ENCODE peak calls at places on chromosomes 16 and 17, in nine cellular contexts. One of them, this sample, is unnamed.

GRCh38 chr17:45705123-45706009 is 78.8 kb upstream of the CRHR1 start:
- DNase-seq in brain microvascular endothelial cell: peak; percentile 4
- DNase-seq in suprapubic skin: no peak
- DNase-seq in foreskin keratinocyte: peak; percentile 71
- DNase-seq in left ventricle myocardium inferior: no peak
- DNase-seq in heart right ventricle: no peak
- DNase-seq in CD4-positive, alpha-beta memory T cell: no peak
- DNase-seq in dorsolateral prefrontal cortex: no peak
- DNase-seq in mesenchymal stem cell: no peak
- DNase-seq in this sample: no peak

GRCh38 chr16:50311134-50311528 is 44.8 kb downstream of the ADCY7 start:
- DNase-seq in brain microvascular endothelial cell: no peak
- DNase-seq in CD4-positive, alpha-beta memory T cell: no peak
- DNase-seq in foreskin keratinocyte: no peak
- DNase-seq in heart right ventricle: no peak
- DNase-seq in dorsolateral prefrontal cortex: no peak
- DNase-seq in mesenchymal stem cell: no peak
- DNase-seq in suprapubic skin: peak; percentile 76
- DNase-seq in left ventricle myocardium inferior: no peak
- DNase-seq in this sample: no peak

GRCh38 chr17:62064029-62064790 is 868 bp downstream of the MED13 start:
- DNase-seq in heart right ventricle: no peak
- DNase-seq in CD4-positive, alpha-beta memory T cell: peak; percentile 14
- DNase-seq in left ventricle myocardium inferior: no peak
- DNase-seq in suprapubic skin: no peak
- DNase-seq in mesenchymal stem cell: peak; percentile 48
- DNase-seq in foreskin keratinocyte: no peak
- DNase-seq in dorsolateral prefrontal cortex: no peak
- DNase-seq in brain microvascular endothelial cell: no peak
- DNase-seq in this sample: no peak

GRCh38 chr17:80359422-80360110 is 55.4 kb upstream of the ENDOV start:
- DNase-seq in heart right ventricle: no peak
- DNase-seq in CD4-positive, alpha-beta memory T cell: no peak
- DNase-seq in brain microvascular endothelial cell: no peak
- DNase-seq in mesenchymal stem cell: no peak
- DNase-seq in foreskin keratinocyte: no peak
- DNase-seq in left ventricle myocardium inferior: no peak
- DNase-seq in suprapubic skin: no peak
- DNase-seq in dorsolateral prefrontal cortex: no peak
- DNase-seq in this sample: no peak

GRCh38 chr16:83942074-83942473 is 11.0 kb upstream of the OSGIN1 start:
- DNase-seq in suprapubic skin: no peak
- DNase-seq in mesenchymal stem cell: no peak
- DNase-seq in CD4-positive, alpha-beta memory T cell: no peak
- DNase-seq in dorsolateral prefrontal cortex: no peak
- DNase-seq in heart right ventricle: no peak
- DNase-seq in foreskin keratinocyte: no peak
- DNase-seq in left ventricle myocardium inferior: no peak
- DNase-seq in brain microvascular endothelial cell: no peak
- DNase-seq in this sample: no peak

GRCh38 chr16:76345093-76345735 is 68.0 kb downstream of the CNTNAP4 start:
- DNase-seq in heart right ventricle: peak; percentile 28
- DNase-seq in left ventricle myocardium inferior: peak; percentile 43
- DNase-seq in brain microvascular endothelial cell: no peak
- DNase-seq in mesenchymal stem cell: peak; percentile 91
- DNase-seq in CD4-positive, alpha-beta memory T cell: no peak
- DNase-seq in foreskin keratinocyte: no peak
- DNase-seq in suprapubic skin: no peak
- DNase-seq in dorsolateral prefrontal cortex: peak; percentile 56
- DNase-seq in this sample: no peak

GRCh38 chr16:79093554-79093967 is 507.0 kb downstream of the MAF start:
- DNase-seq in heart right ventricle: peak; percentile 23
- DNase-seq in left ventricle myocardium inferior: no peak
- DNase-seq in CD4-positive, alpha-beta memory T cell: peak; percentile 19
- DNase-seq in foreskin keratinocyte: no peak
- DNase-seq in brain microvascular endothelial cell: no peak
- DNase-seq in mesenchymal stem cell: no peak
- DNase-seq in suprapubic skin: no peak
- DNase-seq in dorsolateral prefrontal cortex: no peak
- DNase-seq in this sample: no peak

GRCh38 chr17:46795379-46795952 is 23.0 kb downstream of the WNT3 start:
- DNase-seq in left ventricle myocardium inferior: no peak
- DNase-seq in brain microvascular endothelial cell: peak; percentile 77
- DNase-seq in heart right ventricle: no peak
- DNase-seq in foreskin keratinocyte: no peak
- DNase-seq in mesenchymal stem cell: no peak
- DNase-seq in suprapubic skin: no peak
- DNase-seq in dorsolateral prefrontal cortex: no peak
- DNase-seq in CD4-positive, alpha-beta memory T cell: no peak
- DNase-seq in this sample: no peak

GRCh38 chr16:49586466-49586865 is 212.9 kb downstream of the C16orf78 start:
- DNase-seq in heart right ventricle: no peak
- DNase-seq in left ventricle myocardium inferior: no peak
- DNase-seq in foreskin keratinocyte: no peak
- DNase-seq in brain microvascular endothelial cell: no peak
- DNase-seq in CD4-positive, alpha-beta memory T cell: no peak
- DNase-seq in dorsolateral prefrontal cortex: peak; percentile 80
- DNase-seq in mesenchymal stem cell: no peak
- DNase-seq in suprapubic skin: peak; percentile 48
- DNase-seq in this sample: no peak

GRCh38 chr17:1918346-1919021 is 88.7 kb downstream of the RPA1 start:
- DNase-seq in foreskin keratinocyte: no peak
- DNase-seq in dorsolateral prefrontal cortex: no peak
- DNase-seq in suprapubic skin: no peak
- DNase-seq in brain microvascular endothelial cell: no peak
- DNase-seq in CD4-positive, alpha-beta memory T cell: no peak
- DNase-seq in heart right ventricle: no peak
- DNase-seq in left ventricle myocardium inferior: no peak
- DNase-seq in mesenchymal stem cell: no peak
- DNase-seq in this sample: no peak

GRCh38 chr16:72723781-72724180 is 324.1 kb downstream of the ZFHX3 start:
- DNase-seq in left ventricle myocardium inferior: no peak
- DNase-seq in heart right ventricle: no peak
- DNase-seq in mesenchymal stem cell: peak; percentile 13
- DNase-seq in suprapubic skin: no peak
- DNase-seq in foreskin keratinocyte: peak; percentile 10
- DNase-seq in CD4-positive, alpha-beta memory T cell: no peak
- DNase-seq in brain microvascular endothelial cell: no peak
- DNase-seq in dorsolateral prefrontal cortex: no peak
- DNase-seq in this sample: no peak

GRCh38 chr16:9909072-9909471 is 273.2 kb downstream of the GRIN2A start:
- DNase-seq in foreskin keratinocyte: no peak
- DNase-seq in dorsolateral prefrontal cortex: no peak
- DNase-seq in left ventricle myocardium inferior: no peak
- DNase-seq in mesenchymal stem cell: no peak
- DNase-seq in heart right ventricle: no peak
- DNase-seq in CD4-positive, alpha-beta memory T cell: no peak
- DNase-seq in suprapubic skin: no peak
- DNase-seq in brain microvascular endothelial cell: peak; percentile 1
- DNase-seq in this sample: no peak

GRCh38 chr16:57634171-57634570 is 5.7 kb downstream of the ADGRG1 start:
- DNase-seq in foreskin keratinocyte: no peak
- DNase-seq in heart right ventricle: no peak
- DNase-seq in CD4-positive, alpha-beta memory T cell: no peak
- DNase-seq in left ventricle myocardium inferior: no peak
- DNase-seq in suprapubic skin: no peak
- DNase-seq in dorsolateral prefrontal cortex: no peak
- DNase-seq in mesenchymal stem cell: peak; percentile 29
- DNase-seq in brain microvascular endothelial cell: no peak
- DNase-seq in this sample: no peak

GRCh38 chr17:40173091-40173777 is 4.0 kb upstream of the RAPGEFL1 start:
- DNase-seq in mesenchymal stem cell: no peak
- DNase-seq in suprapubic skin: no peak
- DNase-seq in CD4-positive, alpha-beta memory T cell: no peak
- DNase-seq in foreskin keratinocyte: no peak
- DNase-seq in left ventricle myocardium inferior: no peak
- DNase-seq in dorsolateral prefrontal cortex: no peak
- DNase-seq in brain microvascular endothelial cell: no peak
- DNase-seq in heart right ventricle: no peak
- DNase-seq in this sample: no peak

GRCh38 chr17:30594223-30594952 is 117.2 kb downstream of the GOSR1 start:
- DNase-seq in CD4-positive, alpha-beta memory T cell: no peak
- DNase-seq in left ventricle myocardium inferior: no peak
- DNase-seq in heart right ventricle: no peak
- DNase-seq in foreskin keratinocyte: no peak
- DNase-seq in dorsolateral prefrontal cortex: no peak
- DNase-seq in mesenchymal stem cell: no peak
- DNase-seq in brain microvascular endothelial cell: no peak
- DNase-seq in suprapubic skin: no peak
- DNase-seq in this sample: no peak

GRCh38 chr17:47957591-47958490 is at the start of gene PRR15L:
- DNase-seq in foreskin keratinocyte: no peak
- DNase-seq in dorsolateral prefrontal cortex: no peak
- DNase-seq in brain microvascular endothelial cell: no peak
- DNase-seq in CD4-positive, alpha-beta memory T cell: no peak
- DNase-seq in heart right ventricle: no peak
- DNase-seq in left ventricle myocardium inferior: no peak
- DNase-seq in suprapubic skin: no peak
- DNase-seq in mesenchymal stem cell: no peak
- DNase-seq in this sample: no peak

GRCh38 chr17:21242780-21243515 is 10.3 kb downstream of the NATD1 start:
- DNase-seq in foreskin keratinocyte: no peak
- DNase-seq in dorsolateral prefrontal cortex: no peak
- DNase-seq in suprapubic skin: no peak
- DNase-seq in brain microvascular endothelial cell: no peak
- DNase-seq in CD4-positive, alpha-beta memory T cell: no peak
- DNase-seq in mesenchymal stem cell: no peak
- DNase-seq in left ventricle myocardium inferior: peak; percentile 63
- DNase-seq in heart right ventricle: peak; percentile 54
- DNase-seq in this sample: no peak

DNA sequence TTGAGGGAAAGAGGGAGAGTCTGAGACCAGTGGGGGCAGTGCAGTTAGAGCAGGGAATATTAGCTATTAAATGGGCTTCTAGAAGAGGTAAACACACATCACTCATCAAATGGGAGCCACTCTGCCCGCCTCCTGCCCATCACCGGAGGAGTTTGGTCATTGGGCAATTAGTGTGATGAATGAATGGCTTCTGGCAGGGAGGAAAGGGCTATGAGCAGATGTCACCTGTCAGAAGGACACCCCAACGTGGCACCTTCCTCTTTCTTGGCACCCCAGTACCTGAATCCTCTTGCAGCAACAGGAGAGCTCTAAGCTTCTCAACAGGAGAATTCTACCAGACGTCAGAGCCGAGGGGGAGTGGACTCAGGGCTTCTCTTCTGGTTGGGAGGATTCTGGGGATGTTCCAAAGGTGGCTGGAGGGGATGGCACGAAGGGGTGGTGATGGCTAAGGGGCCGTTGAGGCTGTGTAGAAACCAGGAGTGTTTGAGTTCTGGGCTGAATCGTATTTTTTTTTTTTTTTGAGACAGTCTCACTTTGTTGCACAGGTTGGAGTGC is 11.0 kb downstream of the C1QTNF1 start:
- DNase-seq in left ventricle myocardium inferior: no peak
- DNase-seq in foreskin keratinocyte: no peak
- DNase-seq in brain microvascular endothelial cell: no peak
- DNase-seq in mesenchymal stem cell: no peak
- DNase-seq in suprapubic skin: no peak
- DNase-seq in CD4-positive, alpha-beta memory T cell: no peak
- DNase-seq in heart right ventricle: no peak
- DNase-seq in dorsolateral prefrontal cortex: no peak
- DNase-seq in this sample: no peak
- H3K27ac ChIP-seq in left ventricle myocardium inferior: peak overlapping the region; percentile 78
- H3K27ac ChIP-seq in foreskin keratinocyte: peak overlapping the region; percentile 98
- H3K27ac ChIP-seq in brain microvascular endothelial cell: no peak overlapping the region
- H3K27ac ChIP-seq in mesenchymal stem cell: no peak overlapping the region
- H3K27ac ChIP-seq in suprapubic skin: no peak overlapping the region
- H3K27ac ChIP-seq in CD4-positive, alpha-beta memory T cell: no peak overlapping the region
- H3K27ac ChIP-seq in heart right ventricle: peak overlapping the region; percentile 59
- H3K27ac ChIP-seq in dorsolateral prefrontal cortex: no peak overlapping the region
- H3K27ac ChIP-seq in this sample: no peak overlapping the region

GRCh38 chr16:3587547-3588110 is 10.4 kb upstream of the NLRC3 start:
- DNase-seq in heart right ventricle: no peak
- DNase-seq in suprapubic skin: no peak
- DNase-seq in CD4-positive, alpha-beta memory T cell: no peak
- DNase-seq in left ventricle myocardium inferior: no peak
- DNase-seq in dorsolateral prefrontal cortex: no peak
- DNase-seq in brain microvascular endothelial cell: no peak
- DNase-seq in mesenchymal stem cell: no peak
- DNase-seq in foreskin keratinocyte: no peak
- DNase-seq in this sample: no peak
- H3K27ac ChIP-seq in heart right ventricle: no peak overlapping the region
- H3K27ac ChIP-seq in suprapubic skin: no peak overlapping the region
- H3K27ac ChIP-seq in CD4-positive, alpha-beta memory T cell: no peak overlapping the region
- H3K27ac ChIP-seq in left ventricle myocardium inferior: no peak overlapping the region
- H3K27ac ChIP-seq in dorsolateral prefrontal cortex: no peak overlapping the region
- H3K27ac ChIP-seq in brain microvascular endothelial cell: no peak overlapping the region
- H3K27ac ChIP-seq in mesenchymal stem cell: no peak overlapping the region
- H3K27ac ChIP-seq in foreskin keratinocyte: no peak overlapping the region
- H3K27ac ChIP-seq in this sample: no peak overlapping the region

GRCh38 chr17:78265121-78265520 is 33.7 kb downstream of the TMEM235 start:
- DNase-seq in left ventricle myocardium inferior: no peak
- DNase-seq in mesenchymal stem cell: no peak
- DNase-seq in heart right ventricle: no peak
- DNase-seq in CD4-positive, alpha-beta memory T cell: no peak
- DNase-seq in foreskin keratinocyte: no peak
- DNase-seq in suprapubic skin: no peak
- DNase-seq in brain microvascular endothelial cell: no peak
- DNase-seq in dorsolateral prefrontal cortex: no peak
- DNase-seq in this sample: no peak
- H3K27ac ChIP-seq in left ventricle myocardium inferior: no peak overlapping the region
- H3K27ac ChIP-seq in mesenchymal stem cell: no peak overlapping the region
- H3K27ac ChIP-seq in heart right ventricle: no peak overlapping the region
- H3K27ac ChIP-seq in CD4-positive, alpha-beta memory T cell: no peak overlapping the region
- H3K27ac ChIP-seq in foreskin keratinocyte: no peak overlapping the region
- H3K27ac ChIP-seq in suprapubic skin: no peak overlapping the region
- H3K27ac ChIP-seq in brain microvascular endothelial cell: no peak overlapping the region
- H3K27ac ChIP-seq in dorsolateral prefrontal cortex: no peak overlapping the region
- H3K27ac ChIP-seq in this sample: no peak overlapping the region

GRCh38 chr17:74833501-74834361 is 26.0 kb downstream of the GRIN2C start:
- DNase-seq in left ventricle myocardium inferior: no peak
- DNase-seq in dorsolateral prefrontal cortex: peak; percentile 88
- DNase-seq in heart right ventricle: no peak
- DNase-seq in suprapubic skin: no peak
- DNase-seq in mesenchymal stem cell: no peak
- DNase-seq in foreskin keratinocyte: no peak
- DNase-seq in CD4-positive, alpha-beta memory T cell: no peak
- DNase-seq in brain microvascular endothelial cell: peak; percentile 22
- DNase-seq in this sample: peak; percentile 20
- H3K27ac ChIP-seq in left ventricle myocardium inferior: no peak overlapping the region
- H3K27ac ChIP-seq in dorsolateral prefrontal cortex: peak overlapping the region; percentile 64
- H3K27ac ChIP-seq in heart right ventricle: no peak overlapping the region
- H3K27ac ChIP-seq in suprapubic skin: no peak overlapping the region
- H3K27ac ChIP-seq in mesenchymal stem cell: no peak overlapping the region
- H3K27ac ChIP-seq in foreskin keratinocyte: no peak overlapping the region
- H3K27ac ChIP-seq in CD4-positive, alpha-beta memory T cell: no peak overlapping the region
- H3K27ac ChIP-seq in brain microvascular endothelial cell: no peak overlapping the region
- H3K27ac ChIP-seq in this sample: no peak overlapping the region